ENCODE peak calls at places on chromosome 17, in six cellular contexts. M is stimulated activated CD4-positive, alpha-beta T cell treated with anti-CD3 and anti-CD28 coated beads, Interleukin-4, amount 100 ng/mL, for 24 hours; Z is left ventricle myocardium inferior; G is stomach; U is progenitor cell of endocrine pancreas; J is activated T-helper 9 cell treated with anti-CD3 and anti-CD28 coated beads, Interleukin-2, amount 50 U/mL, for 16 hours. X is an unnamed sample.

GRCh38 chr17:61005358-61005757 is 327.7 kb downstream of the BCAS3 start:
- DNase-seq in M (no peak), G (no peak), J (no peak), U (no peak), Z (no peak), X (no peak)

GRCh38 chr17:4551141-4551540 is 4.0 kb downstream of the MYBBP1A start:
- DNase-seq in Z (no peak), M (no peak), U (no peak), J (no peak), G (no peak), X (no peak)

GRCh38 chr17:6463616-6464445 is 19.6 kb downstream of the PIMREG start:
- DNase-seq in U (no peak), M (no peak), G (no peak), Z (no peak), J (no peak), X (no peak)

GRCh38 chr17:46742539-46743270 is 75.8 kb downstream of the WNT3 start:
- DNase-seq in J (no peak), U (no peak), Z (no peak), G (no peak), M (no peak), X (no peak)

GRCh38 chr17:8995711-8996110 is 25.6 kb upstream of the NTN1 start:
- DNase-seq in G (no peak), M (no peak), U (no peak), J (no peak), Z (no peak), X (no peak)

GRCh38 chr17:57295526-57296023 is 39.3 kb downstream of the MSI2 start:
- DNase-seq in M (no peak), J (no peak), G (no peak), U (no peak), Z (no peak), X (peak; percentile 16)

GRCh38 chr17:35082073-35082657 is 18.7 kb upstream of the RFFL start:
- DNase-seq in J (no peak), G (no peak), M (no peak), U (no peak), Z (no peak), X (peak; percentile 47)

GRCh38 chr17:31494259-31495048 is 103.0 kb downstream of the RAB11FIP4 start:
- DNase-seq in U (no peak), G (peak; percentile 44), J (peak; percentile 42), Z (no peak), M (peak; percentile 77), X (peak; percentile 35)

GRCh38 chr17:8822401-8823035 is 23.4 kb upstream of the MFSD6L start:
- DNase-seq in Z (no peak), M (no peak), J (no peak), G (no peak), U (no peak), X (no peak)

GRCh38 chr17:9959377-9959981 is 54.4 kb upstream of the RCVRN start:
- DNase-seq in U (peak; percentile 57), J (no peak), Z (no peak), G (no peak), M (peak; percentile 11), X (no peak)

GRCh38 chr17:54180919-54181318 is 358.2 kb downstream of the KIF2B start:
- DNase-seq in M (no peak), Z (no peak), J (no peak), U (no peak), G (no peak), X (no peak)

GRCh38 chr17:27532269-27533067 is 76.2 kb downstream of the KSR1 start:
- DNase-seq in M (no peak), G (peak; percentile 45), U (no peak), J (no peak), Z (peak; percentile 28), X (no peak)

GRCh38 chr17:14630025-14630424 is 329.1 kb downstream of the HS3ST3B1 start:
- DNase-seq in U (no peak), Z (no peak), M (no peak), J (no peak), G (no peak), X (no peak)

GRCh38 chr17:79077587-79077986 is 3.0 kb downstream of the ENGASE start:
- DNase-seq in Z (no peak), J (no peak), M (no peak), G (no peak), U (no peak), X (no peak)